ENCODE peak calls at places on chromosomes 13 and 19, in eight cellular contexts. Q is CD4-positive, alpha-beta T cell; G is fibroblast of pulmonary artery; W is IMR-90; N is astrocyte; R is NB4; M is SK-N-SH; F is endothelial cell of umbilical vein. Z is an unnamed sample.
A peak's percentile ranks its signal among the peaks of the same experiment; 100 is the strongest.

GRCh38 chr13:51838235-51838846 is 6.6 kb downstream of the TMEM272 start:
- DNase-seq in Q (no peak), G (peak; percentile 58), W (peak; percentile 65), N (peak; percentile 75), R (no peak), M (no peak), F (no peak), Z (no peak)

GRCh38 chr13:99256709-99257108 is 1.5 kb downstream of the GPR18 start:
- DNase-seq in Q (no peak), G (peak; percentile 29), W (peak; percentile 58), N (peak; percentile 79), R (peak; percentile 63), M (no peak), F (no peak), Z (no peak)

GRCh38 chr13:72884111-72884510 is 102.2 kb downstream of the PIBF1 start:
- DNase-seq in Q (no peak), G (peak; percentile 22), W (no peak), N (no peak), R (no peak), M (no peak), F (peak; percentile 40), Z (no peak)

GRCh38 chr13:99766641-99767045 is 204.9 kb downstream of the ZIC5 start:
- DNase-seq in Q (no peak), G (no peak), W (no peak), N (no peak), R (no peak), M (no peak), F (no peak), Z (no peak)

GRCh38 chr13:94988654-94989053 is 276.3 kb upstream of the SOX21 start:
- DNase-seq in Q (no peak), G (peak; percentile 23), W (no peak), N (no peak), R (peak; percentile 13), M (no peak), F (peak; percentile 13), Z (no peak)

GRCh38 chr19:36019061-36019670 is 5.2 kb upstream of the ALKBH6 start:
- DNase-seq in Q (no peak), G (no peak), W (no peak), N (no peak), R (no peak), M (no peak), F (no peak), Z (no peak)

GRCh38 chr13:50664961-50665360 is 178.5 kb downstream of the DLEU7 start:
- DNase-seq in Q (no peak), G (no peak), W (no peak), N (no peak), R (no peak), M (no peak), F (no peak), Z (no peak)

GRCh38 chr13:101453784-101454201 is 1.3 kb downstream of the ITGBL1 start:
- DNase-seq in Q (no peak), G (no peak), W (no peak), N (no peak), R (no peak), M (peak; percentile 72), F (peak; percentile 29), Z (no peak)

GRCh38 chr13:44768775-44769578 is 192.8 kb upstream of the TSC22D1 start:
- DNase-seq in Q (no peak), G (peak; percentile 24), W (peak; percentile 46), N (peak; percentile 52), R (no peak), M (no peak), F (no peak), Z (no peak)

GRCh38 chr13:72864142-72865035 is 82.5 kb downstream of the PIBF1 start:
- DNase-seq in Q (no peak), G (no peak), W (peak; percentile 69), N (peak; percentile 59), R (no peak), M (no peak), F (no peak), Z (no peak)

GRCh38 chr13:93715866-93716265 is 489.3 kb downstream of the GPC6 start:
- DNase-seq in Q (no peak), G (no peak), W (peak; percentile 59), N (no peak), R (no peak), M (no peak), F (no peak), Z (no peak)

GRCh38 chr13:33092422-33092987 is 76.3 kb downstream of the KL start:
- DNase-seq in Q (no peak), G (peak; percentile 54), W (no peak), N (no peak), R (no peak), M (no peak), F (peak; percentile 74), Z (no peak)

GRCh38 chr19:24140099-24140498 is 53.1 kb downstream of the ZNF254 start:
- DNase-seq in Q (no peak), G (peak; percentile 95), W (peak; percentile 96), N (peak; percentile 95), R (peak; percentile 71), M (no peak), F (peak; percentile 24), Z (no peak)

GRCh38 chr19:14138576-14139265 is 2.3 kb upstream of the ASF1B start:
- DNase-seq in Q (no peak), G (peak; percentile 47), W (peak; percentile 78), N (peak; percentile 44), R (no peak), M (no peak), F (peak; percentile 35), Z (no peak)

GRCh38 chr13:111122056-111122455 is 6.9 kb downstream of the ARHGEF7 start:
- DNase-seq in Q (no peak), G (no peak), W (peak; percentile 59), N (no peak), R (no peak), M (no peak), F (no peak), Z (no peak)

GRCh38 chr13:51971520-51972426 is 39.5 kb downstream of the ATP7B start:
- DNase-seq in Q (no peak), G (no peak), W (no peak), N (no peak), R (no peak), M (no peak), F (no peak), Z (no peak)

DNA sequence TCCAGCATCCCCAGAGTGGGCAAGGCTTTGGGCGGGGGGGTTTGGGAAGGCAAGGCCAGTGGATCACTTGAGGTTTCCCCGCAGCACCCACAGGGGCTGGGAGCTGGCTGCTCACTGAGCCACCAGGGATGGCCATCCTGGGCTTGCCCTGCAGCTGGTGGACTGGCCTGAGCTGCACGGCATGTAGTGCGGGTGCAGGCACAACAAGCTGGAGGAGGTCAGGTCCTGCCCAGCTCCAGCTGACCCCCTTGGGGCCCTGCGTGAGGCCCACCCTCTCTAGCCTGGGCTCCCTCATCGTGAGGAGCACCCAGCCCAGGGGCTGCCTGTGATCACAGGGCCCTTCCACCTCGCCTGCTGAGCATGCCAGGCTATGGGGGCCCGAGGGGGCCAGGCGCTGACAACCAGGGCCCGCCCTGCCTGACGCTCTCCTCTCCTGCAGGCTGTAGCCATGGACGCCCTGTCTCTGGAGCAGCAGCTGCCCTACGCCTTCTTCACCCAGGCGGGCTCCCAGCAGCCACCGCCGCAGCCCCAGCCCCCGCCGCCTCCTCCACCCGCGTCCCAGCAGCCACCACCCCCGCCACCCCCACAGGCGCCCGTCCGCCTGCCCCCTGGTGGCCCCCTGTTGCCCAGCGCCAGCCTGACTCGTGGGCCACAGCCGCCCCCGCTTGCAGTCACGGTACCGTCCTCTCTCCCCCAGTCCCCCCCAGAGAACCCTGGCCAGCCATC is 22.9 kb downstream of the COMP start:
- DNase-seq in Q (no peak), G (no peak), W (no peak), N (no peak), R (no peak), M (peak; percentile 86), F (no peak), Z (no peak)
- TF ChIP-seq CTCF in Q (no peak), G (no peak), W (no peak), N (no peak), R (no peak), M (peak; percentile 13), F (no peak), Z (no peak)

GRCh38 chr13:30898721-30899188 is 7.3 kb upstream of the MEDAG start:
- DNase-seq in Q (no peak), G (peak; percentile 98), W (peak; percentile 98), N (peak; percentile 98), R (no peak), M (no peak), F (peak; percentile 99), Z (no peak)
- TF ChIP-seq CTCF in Q (no peak), G (no peak), W (peak; percentile 28), N (no peak), R (no peak), M (peak; percentile 22), F (no peak), Z (no peak)

GRCh38 chr13:54034047-54034446 is 1005.4 kb downstream of the OLFM4 start:
- DNase-seq in Q (no peak), G (no peak), W (no peak), N (no peak), R (no peak), M (no peak), F (no peak), Z (no peak)
- TF ChIP-seq CTCF in Q (no peak), G (no peak), W (no peak), N (no peak), R (no peak), M (no peak), F (no peak), Z (no peak)

GRCh38 chr19:4555657-4556561 is 3.6 kb downstream of the SEMA6B start:
- DNase-seq in Q (no peak), G (no peak), W (no peak), N (no peak), R (peak; percentile 64), M (peak; percentile 77), F (no peak), Z (no peak)

GRCh38 chr19:4559569-4559968 is at the start of gene SEMA6B:
- DNase-seq in Q (no peak), G (peak; percentile 69), W (no peak), N (no peak), R (no peak), M (no peak), F (peak; percentile 91), Z (peak; percentile 93)

GRCh38 chr19:4556574-4557185 is 2.8 kb downstream of the SEMA6B start:
- DNase-seq in Q (no peak), G (no peak), W (no peak), N (no peak), R (peak; percentile 64), M (peak; percentile 98), F (peak; percentile 43), Z (no peak)

GRCh38 chr19:4557971-4558941 is 1.2 kb downstream of the SEMA6B start:
- DNase-seq in Q (peak; percentile 16), G (peak; percentile 29), W (no peak), N (no peak), R (no peak), M (peak; percentile 83), F (peak; percentile 61), Z (no peak)

DNA sequence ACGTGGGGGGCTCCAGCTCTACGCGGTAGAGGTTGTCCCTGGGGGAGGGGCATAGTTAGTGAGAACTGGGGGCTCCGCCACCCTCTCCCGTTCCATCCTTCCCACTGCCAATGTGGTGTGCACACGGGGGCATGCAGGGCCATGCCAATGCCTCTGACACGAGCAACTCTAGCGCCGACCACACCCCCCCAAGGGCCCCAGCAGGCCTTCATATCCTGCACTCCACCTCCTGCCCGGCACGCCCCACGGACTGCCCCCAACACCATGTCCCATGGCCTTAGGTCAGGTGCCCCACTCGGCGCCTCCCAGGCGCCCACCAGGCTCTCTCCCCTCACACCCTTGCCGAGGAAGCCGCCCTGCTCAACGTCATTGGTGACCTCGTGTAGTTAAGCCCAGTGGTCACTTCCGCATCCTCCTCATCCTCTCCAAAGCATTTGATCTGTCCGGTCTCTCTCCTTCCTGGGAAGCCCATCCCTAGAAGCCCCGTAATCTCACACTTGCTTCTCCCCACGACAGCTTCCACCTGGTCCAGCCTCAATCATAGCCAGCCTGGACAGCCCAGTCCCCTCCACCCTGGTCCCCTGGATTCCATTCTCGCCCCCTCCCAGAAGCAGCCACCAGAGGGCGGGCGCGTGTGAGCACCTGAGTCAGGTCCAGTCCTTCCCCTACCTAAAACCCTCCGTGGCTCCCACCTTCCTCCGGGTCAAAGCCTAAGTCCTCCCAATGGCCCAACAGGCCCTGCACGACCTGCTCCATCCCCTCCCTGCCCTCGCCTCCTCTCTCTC is 2.1 kb downstream of the SEMA6B start:
- DNase-seq in Q (no peak), G (no peak), W (no peak), N (no peak), R (no peak), M (peak; percentile 69), F (no peak), Z (no peak)
- TF ChIP-seq CTCF in Q (no peak), G (peak; percentile 24), W (no peak), N (no peak), R (peak; percentile 61), M (peak; percentile 45), F (peak; percentile 31), Z (no peak)

Z was measured in CD14-positive monocyte.